ENCODE peak calls at places on chromosome 2, in seven cellular contexts. F is GM12878, E is K562, N is HCT116, T is SK-N-SH, Z is H1, X is HepG2. R is an unnamed sample.

GRCh38 chr2:21381421-21381820 is 257.7 kb downstream of the TDRD15 start:
- DNase-seq in F (no peak), E (no peak), N (no peak), T (no peak), Z (no peak), X (no peak), R (no peak)

GRCh38 chr2:85743304-85743978 is 10.3 kb upstream of the ATOH8 start:
- DNase-seq in F (no peak), E (peak; percentile 37), N (no peak), T (no peak), Z (no peak), X (no peak), R (no peak)

GRCh38 chr2:102005989-102006885 is 14.5 kb downstream of the IL1R2 start:
- DNase-seq in F (no peak), E (peak; percentile 67), N (peak; percentile 44), T (peak; percentile 47), Z (peak; percentile 9), X (peak; percentile 73), R (peak; percentile 24)

GRCh38 chr2:26670931-26671460 is 21.5 kb upstream of the KCNK3 start:
- DNase-seq in F (no peak), E (no peak), N (no peak), T (no peak), Z (no peak), X (no peak), R (peak; percentile 82)

GRCh38 chr2:238929242-238930081 is 81.6 kb downstream of the TWIST2 start:
- DNase-seq in F (no peak), E (no peak), N (no peak), T (no peak), Z (no peak), X (no peak), R (no peak)

GRCh38 chr2:69619725-69620124 is 23.8 kb downstream of the AAK1 start:
- DNase-seq in F (no peak), E (no peak), N (no peak), T (no peak), Z (no peak), X (no peak), R (no peak)

GRCh38 chr2:12493031-12493513 is 223.7 kb upstream of the TRIB2 start:
- DNase-seq in F (no peak), E (peak; percentile 67), N (no peak), T (no peak), Z (no peak), X (no peak), R (no peak)

GRCh38 chr2:151999058-151999457 is 99.8 kb downstream of the CACNB4 start:
- DNase-seq in F (no peak), E (peak; percentile 87), N (peak; percentile 62), T (peak; percentile 72), Z (no peak), X (peak; percentile 77), R (peak; percentile 9)

GRCh38 chr2:217031445-217031844 is 171.6 kb upstream of the TNP1 start:
- DNase-seq in F (no peak), E (no peak), N (no peak), T (no peak), Z (no peak), X (no peak), R (no peak)

GRCh38 chr2:134231965-134232340 is 21.9 kb upstream of the MGAT5 start:
- DNase-seq in F (no peak), E (no peak), N (no peak), T (no peak), Z (no peak), X (no peak), R (no peak)

GRCh38 chr2:189129971-189130370 is 49.6 kb downstream of the COL5A2 start:
- DNase-seq in F (no peak), E (no peak), N (no peak), T (no peak), Z (no peak), X (no peak), R (no peak)

GRCh38 chr2:128305555-128306080 is 13.1 kb downstream of the HS6ST1 start:
- DNase-seq in F (no peak), E (no peak), N (no peak), T (no peak), Z (no peak), X (no peak), R (no peak)

GRCh38 chr2:189409647-189410046 is 31.6 kb upstream of the WDR75 start:
- DNase-seq in F (no peak), E (no peak), N (no peak), T (no peak), Z (no peak), X (no peak), R (no peak)

GRCh38 chr2:64105676-64106461 is 38.4 kb downstream of the PELI1 start:
- DNase-seq in F (no peak), E (no peak), N (no peak), T (no peak), Z (no peak), X (peak; percentile 81), R (no peak)

GRCh38 chr2:241071677-241072111 is 30.4 kb downstream of the MTERF4 start:
- DNase-seq in F (no peak), E (no peak), N (no peak), T (no peak), Z (no peak), X (no peak), R (no peak)
- TF ChIP-seq JUND in F (no peak), E (no peak), N (no peak), T (no peak), Z (no peak), X (no peak), R (no peak)

GRCh38 chr2:237414056-237414661 is at the start of gene COL6A3:
- DNase-seq in F (no peak), E (no peak), N (no peak), T (no peak), Z (no peak), X (no peak), R (no peak)
- TF ChIP-seq JUND in F (no peak), E (no peak), N (no peak), T (no peak), Z (no peak), X (no peak), R (no peak)

GRCh38 chr2:105376789-105377231 is 22.0 kb downstream of the FHL2 start:
- DNase-seq in F (no peak), E (no peak), N (no peak), T (no peak), Z (no peak), X (no peak), R (no peak)

GRCh38 chr2:105376010-105376409 is 22.8 kb downstream of the FHL2 start:
- DNase-seq in F (no peak), E (no peak), N (no peak), T (no peak), Z (no peak), X (no peak), R (peak; percentile 72)

GRCh38 chr2:105373895-105374401 is 24.9 kb downstream of the FHL2 start:
- DNase-seq in F (peak; percentile 66), E (no peak), N (no peak), T (no peak), Z (no peak), X (no peak), R (no peak)

GRCh38 chr2:105373344-105373781 is 25.5 kb downstream of the FHL2 start:
- DNase-seq in F (no peak), E (no peak), N (no peak), T (no peak), Z (no peak), X (peak; percentile 35), R (no peak)

DNA sequence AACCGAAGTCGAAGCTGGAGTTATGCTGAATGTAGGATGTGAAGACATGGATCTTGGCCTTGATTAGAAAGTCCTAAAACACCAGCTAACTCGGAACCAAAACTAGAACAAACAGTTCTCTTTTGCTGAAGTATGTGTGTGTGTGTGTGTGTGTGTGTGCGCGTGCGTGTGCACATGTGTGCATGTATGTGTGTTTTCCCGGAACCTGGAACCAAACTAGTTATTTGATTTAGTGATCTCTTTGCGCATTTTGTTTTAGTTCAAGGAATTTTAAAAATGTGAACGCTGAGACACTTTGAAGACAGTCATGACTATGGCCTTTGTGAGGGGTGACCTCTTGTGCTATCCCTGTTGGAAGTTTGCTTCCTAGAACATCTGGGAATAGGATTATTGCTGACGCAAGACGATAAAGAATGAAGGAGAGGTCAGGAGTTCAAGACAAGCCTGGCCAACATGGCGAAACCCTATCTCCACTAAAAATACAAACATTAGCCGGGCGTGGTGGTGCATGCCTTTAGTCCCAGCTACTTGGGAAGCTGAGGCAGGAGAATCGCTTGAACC is 23.8 kb downstream of the FHL2 start:
- DNase-seq in F (no peak), E (no peak), N (no peak), T (no peak), Z (no peak), X (no peak), R (no peak)
- TF ChIP-seq JUND in F (no peak), E (no peak), N (no peak), T (no peak), Z (no peak), X (no peak), R (no peak)

GRCh38 chr2:53549497-53549896 is 218.1 kb upstream of the CHAC2 start:
- DNase-seq in F (no peak), E (no peak), N (no peak), T (no peak), Z (no peak), X (no peak), R (no peak)

GRCh38 chr2:53543083-53543482 is 224.5 kb upstream of the CHAC2 start:
- DNase-seq in F (no peak), E (no peak), N (no peak), T (no peak), Z (no peak), X (no peak), R (no peak)

DNA sequence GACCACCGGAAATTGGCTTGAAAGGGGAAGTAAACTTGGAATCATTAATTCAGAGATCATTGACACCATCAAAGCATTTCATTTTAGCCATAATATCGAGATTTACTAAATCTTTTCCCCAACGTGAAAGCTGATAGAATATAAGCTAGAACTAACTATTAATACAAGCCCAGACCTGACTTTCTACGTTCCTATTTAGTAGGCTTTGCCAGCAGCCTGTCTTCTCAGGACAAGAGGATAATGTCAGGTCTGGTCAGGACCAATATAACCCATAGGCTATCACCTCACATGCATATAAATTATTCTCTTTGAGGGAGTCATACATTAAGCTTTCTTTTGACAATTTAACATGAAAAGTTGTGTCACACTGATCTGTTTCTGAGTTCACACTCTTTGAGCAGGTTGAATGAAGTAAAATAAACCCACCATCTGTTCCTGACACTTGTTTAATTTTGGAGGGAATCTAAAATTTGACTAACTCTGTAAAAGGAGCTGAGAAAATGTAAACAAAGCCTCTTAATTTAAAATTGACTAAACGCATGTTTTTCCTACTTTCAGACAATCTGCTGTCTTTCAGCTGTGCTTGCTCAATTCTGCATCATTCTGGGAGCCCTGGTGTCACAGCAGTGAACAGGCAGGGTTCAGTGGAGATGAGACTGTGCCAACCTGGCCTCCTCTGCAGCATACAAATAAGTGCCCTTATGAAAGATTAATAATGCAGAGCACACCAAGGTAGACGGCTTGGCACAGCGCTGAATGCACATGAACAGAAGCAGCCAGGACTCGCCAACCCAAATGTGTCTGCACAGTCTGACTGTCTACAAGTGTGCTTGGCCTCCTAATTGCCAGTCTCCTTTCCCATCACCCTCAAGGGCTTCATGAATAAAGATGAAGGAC is 222.2 kb upstream of the CHAC2 start:
- DNase-seq in F (no peak), E (no peak), N (no peak), T (no peak), Z (no peak), X (no peak), R (no peak)
- TF ChIP-seq JUND in F (no peak), E (no peak), N (no peak), T (no peak), Z (no peak), X (no peak), R (no peak)

GRCh38 chr2:54901224-54901986 is 148.8 kb downstream of the RTN4 start:
- DNase-seq in F (no peak), E (no peak), N (no peak), T (no peak), Z (no peak), X (no peak), R (no peak)
- TF ChIP-seq JUND in F (no peak), E (no peak), N (no peak), T (no peak), Z (no peak), X (no peak), R (no peak)

R was measured in T47D.